ENCODE peak calls at places on chromosomes 4 and X, in six cellular contexts. W is IMR-90, A is H9, N is H1, F is neuronal stem cell, P is trophoblast cell. S is an unnamed sample.

GRCh38 chr4:95546866-95547707 is 1.7 kb downstream of the UNC5C start:
- DNase-seq in A (peak; percentile 41), F (no peak), W (no peak), P (no peak), N (peak; percentile 57), S (no peak)

GRCh38 chr4:159444668-159445067 is 341.8 kb downstream of the RAPGEF2 start:
- DNase-seq in N (no peak), F (no peak), W (peak; percentile 30), A (no peak), P (no peak), S (peak; percentile 42)

GRCh38 chrX:125507119-125507518 is 187.4 kb downstream of the TEX13C start:
- DNase-seq in P (no peak), A (no peak), W (no peak), N (no peak), F (no peak), S (peak; percentile 49)

GRCh38 chr4:95580226-95580625 is 31.5 kb upstream of the UNC5C start:
- DNase-seq in A (peak; percentile 51), F (no peak), N (no peak), W (no peak), P (no peak), S (no peak)

GRCh38 chrX:2610246-2611170 is 80.6 kb upstream of the CD99 start:
- DNase-seq in W (peak; percentile 20), A (no peak), F (no peak), N (no peak), P (peak; percentile 58), S (peak; percentile 40)

GRCh38 chr4:89847571-89848325 is 10.8 kb upstream of the SNCA start:
- DNase-seq in P (no peak), W (no peak), F (no peak), N (no peak), A (no peak), S (no peak)

GRCh38 chrX:46310815-46311497 is 234.3 kb downstream of the ZNF674 start:
- DNase-seq in A (no peak), W (no peak), N (no peak), P (no peak), F (no peak), S (no peak)

GRCh38 chr4:161448550-161449180 is 715.1 kb downstream of the FSTL5 start:
- DNase-seq in P (no peak), N (no peak), A (no peak), W (no peak), F (no peak), S (no peak)

GRCh38 chr4:105107105-105107856 is 39.4 kb upstream of the TET2 start:
- DNase-seq in N (no peak), W (no peak), F (no peak), A (no peak), P (no peak), S (no peak)

GRCh38 chrX:39613508-39613921 is 484.2 kb downstream of the BCOR start:
- DNase-seq in A (peak; percentile 67), W (no peak), N (peak; percentile 49), P (no peak), F (peak; percentile 21), S (no peak)

GRCh38 chr4:133058701-133059100 is 90.4 kb upstream of the PCDH10 start:
- DNase-seq in W (no peak), F (peak; percentile 14), N (no peak), P (no peak), A (peak; percentile 28), S (no peak)

GRCh38 chr4:2067446-2068197 is 8.5 kb downstream of the NAT8L start:
- DNase-seq in N (no peak), F (no peak), P (no peak), A (no peak), W (no peak), S (no peak)

GRCh38 chr4:156946508-156947197 is 24.9 kb downstream of the PDGFC start:
- DNase-seq in A (no peak), N (no peak), P (peak; percentile 12), F (no peak), W (peak; percentile 99), S (peak; percentile 99)

GRCh38 chr4:27836505-27836904 is 975.9 kb downstream of the STIM2 start:
- DNase-seq in F (no peak), N (no peak), A (no peak), W (peak; percentile 27), P (no peak), S (peak; percentile 63)

GRCh38 chr4:102715057-102715456 is 45.7 kb downstream of the MANBA start:
- DNase-seq in P (no peak), W (no peak), F (no peak), N (no peak), A (no peak), S (no peak)

GRCh38 chr4:151129801-151130200 is 30.4 kb downstream of the RPS3A start:
- DNase-seq in W (peak; percentile 17), N (no peak), F (no peak), P (no peak), A (no peak), S (no peak)

GRCh38 chr4:66574145-66574978 is 904.1 kb upstream of the EPHA5 start:
- DNase-seq in W (peak; percentile 65), A (peak; percentile 31), F (no peak), N (no peak), P (no peak), S (peak; percentile 40)

GRCh38 chr4:68021185-68021584 is 57.9 kb upstream of the TMPRSS11A start:
- DNase-seq in N (no peak), F (no peak), A (no peak), P (no peak), W (no peak), S (no peak)

GRCh38 chrX:50594788-50595187 is 124.2 kb upstream of the DGKK start:
- DNase-seq in F (no peak), W (no peak), P (no peak), N (peak; percentile 55), A (peak; percentile 76), S (no peak)

GRCh38 chrX:152912121-152912520 is 14.3 kb downstream of the ZNF185 start:
- DNase-seq in N (no peak), W (no peak), A (peak; percentile 48), P (no peak), F (no peak), S (no peak)

GRCh38 chr4:177041356-177041755 is 248.6 kb upstream of the VEGFC start:
- DNase-seq in W (no peak), A (no peak), P (no peak), F (no peak), N (no peak), S (no peak)

GRCh38 chr4:102493794-102494193 is 7.4 kb upstream of the NFKB1 start:
- DNase-seq in N (no peak), A (no peak), P (no peak), W (no peak), F (no peak), S (no peak)

GRCh38 chr4:141659539-141659938 is 23.2 kb downstream of the IL15 start:
- DNase-seq in N (no peak), F (no peak), W (peak; percentile 22), A (no peak), P (no peak), S (no peak)

GRCh38 chr4:99029852-99030251 is 34.3 kb downstream of the METAP1 start:
- DNase-seq in N (no peak), P (no peak), W (peak; percentile 5), A (no peak), F (no peak), S (no peak)

GRCh38 chr4:40143926-40144508 is 52.8 kb upstream of the RHOH start:
- DNase-seq in F (no peak), N (no peak), P (peak; percentile 72), A (no peak), W (no peak), S (no peak)

GRCh38 chr4:40152642-40153041 is 44.2 kb upstream of the RHOH start:
- DNase-seq in F (no peak), N (no peak), W (no peak), P (no peak), A (no peak), S (no peak)

GRCh38 chr4:40150932-40151331 is 45.9 kb upstream of the RHOH start:
- DNase-seq in N (no peak), W (peak; percentile 2), A (no peak), F (no peak), P (no peak), S (peak; percentile 3)

GRCh38 chr4:40149960-40150385 is 46.9 kb upstream of the RHOH start:
- DNase-seq in W (peak; percentile 67), P (peak; percentile 82), F (peak; percentile 18), N (peak; percentile 69), A (peak; percentile 61), S (peak; percentile 69)
- H3K4me2 ChIP-seq in W (no peak overlapping the region), P (no peak overlapping the region), F (no peak overlapping the region), N (no peak overlapping the region), A (no peak overlapping the region), S (no peak overlapping the region)

DNA sequence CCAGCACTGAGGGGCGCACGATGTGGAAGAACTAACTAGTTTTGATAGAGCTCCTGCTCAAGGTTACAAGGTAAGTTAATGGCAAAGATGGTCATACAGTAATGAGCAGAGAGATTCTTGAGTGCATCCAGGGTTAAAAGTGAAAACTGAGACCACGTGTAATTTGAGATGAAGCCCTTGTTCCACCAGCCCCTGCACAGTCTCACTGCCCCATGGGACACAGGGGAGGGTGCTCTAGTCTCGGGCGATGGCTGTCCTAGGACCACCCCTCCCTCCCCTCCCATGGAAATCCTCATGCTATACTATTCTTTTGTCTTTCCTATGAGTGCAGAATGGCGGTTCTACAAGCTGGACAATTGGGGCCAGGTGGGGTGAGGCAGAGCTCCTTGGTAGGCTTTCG is 1.8 kb downstream of the G6PD start:
- DNase-seq in A (no peak), W (no peak), N (no peak), F (no peak), P (no peak), S (no peak)
- H4K91ac ChIP-seq in A (no peak overlapping the region), W (no peak overlapping the region), N (no peak overlapping the region), F (no peak overlapping the region), P (no peak overlapping the region), S (no peak overlapping the region)

GRCh38 chr4:38759790-38760122 is 23.0 kb downstream of the TLR10 start:
- DNase-seq in P (no peak), W (no peak), F (no peak), N (no peak), A (no peak), S (no peak)
- H3K4me2 ChIP-seq in P (no peak overlapping the region), W (no peak overlapping the region), F (no peak overlapping the region), N (no peak overlapping the region), A (no peak overlapping the region), S (no peak overlapping the region)

GRCh38 chrX:16560173-16560572 is 89.8 kb upstream of the S100G start:
- DNase-seq in W (no peak), N (no peak), F (no peak), A (no peak), P (no peak), S (no peak)

GRCh38 chrX:16558489-16558888 is 91.5 kb upstream of the S100G start:
- DNase-seq in N (no peak), P (no peak), A (no peak), F (no peak), W (no peak), S (no peak)

DNA sequence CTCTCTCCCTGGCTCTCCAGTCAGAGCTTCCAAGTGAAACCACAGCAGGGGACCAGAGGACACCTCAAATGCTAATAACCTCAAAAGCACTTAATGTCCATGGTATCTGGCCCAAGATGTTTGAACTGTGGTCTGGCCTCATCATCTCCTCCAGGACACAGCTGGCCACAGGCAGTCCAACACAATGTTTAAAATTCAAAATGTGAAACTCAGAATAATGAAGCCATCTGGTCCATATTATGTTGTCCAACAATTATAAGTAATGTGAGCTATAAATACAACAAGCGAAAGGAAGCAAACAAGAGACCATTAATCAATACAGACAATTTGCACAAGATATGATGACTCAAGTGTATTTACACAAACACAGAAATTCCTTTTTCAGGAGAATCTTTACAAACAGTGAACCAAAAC is 90.7 kb upstream of the S100G start:
- DNase-seq in F (no peak), A (no peak), P (no peak), N (no peak), W (peak; percentile 43), S (peak; percentile 54)
- H4K91ac ChIP-seq in F (no peak overlapping the region), A (no peak overlapping the region), P (no peak overlapping the region), N (no peak overlapping the region), W (no peak overlapping the region), S (no peak overlapping the region)